ENCODE peak calls at places on chromosomes 7 and 10, in four cellular contexts. W is IMR-90, I is fibroblast of lung, P is HFF-Myc. D is an unnamed sample.

GRCh38 chr10:35467186-35467585 is 130.9 kb downstream of the CCNY start:
- DNase-seq in W (no peak), I (no peak), P (no peak), D (no peak)

GRCh38 chr7:85261341-85261740 is 74.5 kb upstream of the SEMA3D start:
- DNase-seq in W (peak; percentile 55), I (peak; percentile 5), P (peak; percentile 3), D (no peak)

GRCh38 chr7:30278849-30279505 is 5.4 kb upstream of the ZNRF2 start:
- DNase-seq in W (no peak), I (no peak), P (no peak), D (no peak)

GRCh38 chr7:29431686-29432085 is 131.9 kb upstream of the PRR15 start:
- DNase-seq in W (no peak), I (no peak), P (no peak), D (no peak)

GRCh38 chr7:36232555-36232954 is 79.5 kb downstream of the EEPD1 start:
- DNase-seq in W (no peak), I (no peak), P (no peak), D (no peak)

GRCh38 chr7:29562307-29562706 is 1.3 kb upstream of the PRR15 start:
- DNase-seq in W (no peak), I (no peak), P (no peak), D (no peak)

GRCh38 chr7:50335795-50336754 is 31.6 kb downstream of the IKZF1 start:
- DNase-seq in W (no peak), I (no peak), P (no peak), D (no peak)

GRCh38 chr10:12062754-12063482 is 5.8 kb upstream of the DHTKD1 start:
- DNase-seq in W (no peak), I (no peak), P (no peak), D (no peak)

GRCh38 chr7:36677769-36678435 is 46.4 kb downstream of the AOAH start:
- DNase-seq in W (no peak), I (no peak), P (no peak), D (no peak)

GRCh38 chr10:124009616-124010015 is 83.8 kb downstream of the CHST15 start:
- DNase-seq in W (no peak), I (no peak), P (no peak), D (no peak)

GRCh38 chr7:515628-516027 is 4.0 kb downstream of the PDGFA start:
- DNase-seq in W (no peak), I (no peak), P (no peak), D (no peak)

GRCh38 chr10:73771722-73772279 is 10.0 kb upstream of the CHCHD1 start:
- DNase-seq in W (peak; percentile 73), I (no peak), P (no peak), D (no peak)

GRCh38 chr10:50648089-50648934 is 24.6 kb upstream of the SGMS1 start:
- DNase-seq in W (no peak), I (no peak), P (no peak), D (no peak)

GRCh38 chr10:113000876-113001598 is 51.0 kb downstream of the TCF7L2 start:
- DNase-seq in W (no peak), I (no peak), P (no peak), D (no peak)

GRCh38 chr7:100088621-100089457 is at the start of gene COPS6:
- DNase-seq in W (peak; percentile 64), I (peak; percentile 75), P (no peak), D (peak; percentile 75)

GRCh38 chr10:101535949-101536348 is 52.1 kb downstream of the POLL start:
- DNase-seq in W (no peak), I (no peak), P (no peak), D (no peak)

GRCh38 chr10:24196426-24197039 is 12.4 kb upstream of the KIAA1217 start:
- DNase-seq in W (peak; percentile 59), I (peak; percentile 47), P (no peak), D (peak; percentile 63)

GRCh38 chr7:14717711-14718304 is 184.7 kb downstream of the DGKB start:
- DNase-seq in W (peak; percentile 13), I (peak; percentile 5), P (no peak), D (peak; percentile 42)

GRCh38 chr7:122219253-122219865 is 75.3 kb upstream of the AASS start:
- DNase-seq in W (peak; percentile 26), I (no peak), P (no peak), D (peak; percentile 26)

GRCh38 chr10:29063806-29064644 is 224.8 kb upstream of the LYZL1 start:
- DNase-seq in W (peak; percentile 52), I (peak; percentile 87), P (no peak), D (no peak)

GRCh38 chr10:122342293-122343134 is 32.0 kb upstream of the PLEKHA1 start:
- DNase-seq in W (peak; percentile 51), I (peak; percentile 29), P (peak; percentile 47), D (peak; percentile 65)

GRCh38 chr10:103570844-103571655 is 77.5 kb downstream of the NEURL1 start:
- DNase-seq in W (no peak), I (no peak), P (no peak), D (no peak)

GRCh38 chr10:28991326-28991725 is 297.5 kb upstream of the LYZL1 start:
- DNase-seq in W (peak; percentile 78), I (peak; percentile 95), P (no peak), D (peak; percentile 77)

GRCh38 chr7:134865001-134865845 is 85.8 kb downstream of the CALD1 start:
- DNase-seq in W (peak; percentile 76), I (peak; percentile 63), P (peak; percentile 87), D (peak; percentile 38)

GRCh38 chr7:11170160-11170559 is 196.5 kb downstream of the PHF14 start:
- DNase-seq in W (no peak), I (no peak), P (no peak), D (no peak)

GRCh38 chr7:28183627-28184026 is 3.0 kb upstream of the JAZF1 start:
- DNase-seq in W (peak; percentile 77), I (no peak), P (no peak), D (no peak)

GRCh38 chr10:86440874-86441838 is 74.6 kb upstream of the GRID1 start:
- DNase-seq in W (peak; percentile 91), I (peak; percentile 92), P (no peak), D (peak; percentile 91)

GRCh38 chr10:16586358-16587138 is 64.9 kb upstream of the C1QL3 start:
- DNase-seq in W (no peak), I (no peak), P (no peak), D (no peak)

GRCh38 chr7:77450054-77450453 is 33.9 kb upstream of the GSAP start:
- DNase-seq in W (peak; percentile 54), I (peak; percentile 51), P (no peak), D (no peak)

GRCh38 chr10:104622598-104623209 is 18.4 kb upstream of the SORCS3 start:
- DNase-seq in W (no peak), I (no peak), P (no peak), D (peak; percentile 24)

GRCh38 chr10:131947631-131948347 is 33.9 kb downstream of the BNIP3 start:
- DNase-seq in W (peak; percentile 78), I (peak; percentile 88), P (peak; percentile 39), D (peak; percentile 72)

GRCh38 chr10:21364196-21365114 is 161.0 kb downstream of the SKIDA1 start:
- DNase-seq in W (peak; percentile 74), I (peak; percentile 87), P (peak; percentile 32), D (peak; percentile 75)

GRCh38 chr7:26648429-26649015 is 215.9 kb downstream of the SKAP2 start:
- DNase-seq in W (peak; percentile 76), I (peak; percentile 74), P (no peak), D (peak; percentile 72)

GRCh38 chr7:148419856-148420508 is 170.6 kb upstream of the C7orf33 start:
- DNase-seq in W (no peak), I (no peak), P (no peak), D (no peak)

GRCh38 chr7:82105463-82105862 is 335.6 kb upstream of the HGF start:
- DNase-seq in W (peak; percentile 91), I (peak; percentile 79), P (peak; percentile 52), D (peak; percentile 76)

GRCh38 chr7:100017300-100017699 is 1.9 kb downstream of the ZKSCAN1 start:
- DNase-seq in W (no peak), I (no peak), P (no peak), D (no peak)

GRCh38 chr7:65907501-65908198 is 34.8 kb downstream of the VKORC1L1 start:
- DNase-seq in W (no peak), I (no peak), P (no peak), D (no peak)

GRCh38 chr7:87318741-87319140 is 26.7 kb upstream of the CROT start:
- DNase-seq in W (no peak), I (no peak), P (no peak), D (no peak)
- TF ChIP-seq CTCF in W (no peak), I (no peak), P (no peak), D (no peak)

DNA sequence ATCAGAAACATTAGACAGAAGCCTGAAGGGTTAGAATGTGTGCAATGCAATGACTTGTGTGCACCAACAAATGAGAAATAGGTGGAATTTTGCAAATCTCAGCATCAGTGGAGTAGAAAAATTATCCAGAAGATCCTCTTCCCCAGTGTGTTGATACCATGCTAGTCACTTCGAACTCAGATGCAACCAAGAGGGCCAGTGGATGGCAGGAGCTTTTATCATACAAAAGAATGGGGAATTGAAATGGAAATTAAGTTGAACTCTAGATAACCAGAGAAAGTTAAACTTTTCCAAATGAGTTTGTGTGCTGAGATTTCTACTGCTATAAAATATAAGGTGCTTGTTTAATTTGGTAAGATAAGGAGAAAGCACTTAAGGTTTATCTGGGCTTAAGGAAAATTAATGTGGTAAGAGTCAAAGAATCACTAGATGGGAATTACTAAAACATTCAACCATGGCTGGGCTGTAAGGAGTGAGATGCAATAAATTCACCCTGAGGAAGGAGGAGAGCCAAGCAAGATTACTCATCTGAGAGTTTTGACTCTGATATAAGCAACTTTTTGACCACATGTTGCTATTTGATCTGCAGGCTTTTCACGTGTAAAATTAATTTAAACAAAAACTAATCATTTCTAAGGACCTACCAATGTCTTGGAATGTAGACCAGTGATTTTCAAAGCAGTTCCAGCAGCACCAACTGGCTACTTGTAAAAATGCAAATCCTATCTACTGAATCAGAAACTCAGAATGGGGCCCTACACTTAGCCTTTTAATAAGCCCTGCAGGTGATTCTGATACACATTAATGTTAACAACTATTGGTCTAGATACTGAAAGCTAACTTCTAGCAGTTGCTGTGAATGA is 113.2 kb downstream of the CDC14C start:
- DNase-seq in W (no peak), I (peak; percentile 41), P (no peak), D (no peak)
- H3K4me3 ChIP-seq in W (no peak overlapping the region), I (no peak overlapping the region), P (no peak overlapping the region), D (no peak overlapping the region)

GRCh38 chr10:130046591-130046990 is 64.0 kb downstream of the C10orf143 start:
- DNase-seq in W (no peak), I (no peak), P (no peak), D (no peak)
- TF ChIP-seq CTCF in W (no peak), I (no peak), P (no peak), D (no peak)

DNA sequence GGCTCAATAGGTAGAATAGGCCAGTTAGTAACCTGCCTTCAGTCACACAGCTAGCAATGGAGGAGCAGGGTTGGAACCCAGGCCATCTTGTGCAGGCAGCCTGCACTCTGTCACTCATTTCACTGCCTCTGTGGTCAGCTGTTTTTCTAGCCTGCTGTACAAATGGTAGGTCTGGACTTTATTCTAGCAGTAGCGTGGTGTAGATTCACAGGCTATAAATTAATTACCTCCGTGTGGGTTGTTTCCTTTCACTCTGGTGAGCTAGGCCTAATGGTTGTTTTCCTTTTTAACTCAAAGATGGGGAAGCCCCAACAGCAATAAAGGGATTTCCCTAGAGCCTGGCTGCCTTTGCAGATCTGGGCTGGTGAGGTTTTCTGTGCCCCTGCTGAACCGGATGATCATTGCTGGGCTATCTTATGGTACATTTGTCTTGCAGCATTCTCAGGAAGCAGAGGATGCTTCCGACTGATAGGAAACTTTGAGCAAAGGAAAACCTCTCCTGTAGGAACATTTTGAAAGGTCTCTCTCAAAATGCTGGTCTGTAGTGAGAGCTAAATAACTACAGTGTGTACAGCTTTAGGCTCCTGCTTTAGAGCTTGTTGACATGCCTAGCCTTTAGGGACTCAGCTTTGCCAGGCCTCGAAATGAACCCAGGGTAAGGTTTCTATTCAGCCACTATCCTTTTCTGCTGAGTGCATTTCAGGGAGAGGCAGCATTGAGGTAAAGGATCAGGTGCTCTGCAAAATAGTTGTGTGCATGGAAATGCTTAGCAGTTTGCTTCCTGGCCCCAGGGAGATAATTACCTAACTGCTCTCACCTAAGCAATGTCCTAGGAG is 157.4 kb downstream of the ST7 start:
- DNase-seq in W (no peak), I (no peak), P (no peak), D (no peak)
- H3K4me3 ChIP-seq in W (no peak overlapping the region), I (no peak overlapping the region), P (no peak overlapping the region), D (no peak overlapping the region)

D was measured in astrocyte of the spinal cord.